ENCODE peak calls at places on chromosome 15, in four cellular contexts. Q is transverse colon, W is tibial nerve, O is right lobe of liver. K is an unnamed sample.

GRCh38 chr15:62469874-62470688 is 305.0 kb upstream of the C2CD4B start:
- DNase-seq in Q (no peak), W (peak; percentile 18), O (no peak), K (peak; percentile 78)

GRCh38 chr15:37767841-37768455 is 166.5 kb upstream of the TMCO5A start:
- DNase-seq in Q (no peak), W (no peak), O (no peak), K (no peak)

GRCh38 chr15:83310521-83311456 is 26.3 kb upstream of the BNC1 start:
- DNase-seq in Q (no peak), W (no peak), O (no peak), K (no peak)

GRCh38 chr15:53759333-53759975 is at the start of gene WDR72:
- DNase-seq in Q (peak; percentile 17), W (no peak), O (peak; percentile 60), K (no peak)

GRCh38 chr15:28086175-28086703 is 12.9 kb downstream of the OCA2 start:
- DNase-seq in Q (peak; percentile 70), W (no peak), O (peak; percentile 68), K (no peak)

GRCh38 chr15:80568298-80568697 is 126.8 kb upstream of the ABHD17C start:
- DNase-seq in Q (no peak), W (no peak), O (no peak), K (no peak)

GRCh38 chr15:76327191-76328105 is 9.1 kb upstream of the ISL2 start:
- DNase-seq in Q (no peak), W (no peak), O (no peak), K (no peak)

GRCh38 chr15:97984157-97984556 is 23.7 kb downstream of the ARRDC4 start:
- DNase-seq in Q (no peak), W (no peak), O (no peak), K (no peak)

DNA sequence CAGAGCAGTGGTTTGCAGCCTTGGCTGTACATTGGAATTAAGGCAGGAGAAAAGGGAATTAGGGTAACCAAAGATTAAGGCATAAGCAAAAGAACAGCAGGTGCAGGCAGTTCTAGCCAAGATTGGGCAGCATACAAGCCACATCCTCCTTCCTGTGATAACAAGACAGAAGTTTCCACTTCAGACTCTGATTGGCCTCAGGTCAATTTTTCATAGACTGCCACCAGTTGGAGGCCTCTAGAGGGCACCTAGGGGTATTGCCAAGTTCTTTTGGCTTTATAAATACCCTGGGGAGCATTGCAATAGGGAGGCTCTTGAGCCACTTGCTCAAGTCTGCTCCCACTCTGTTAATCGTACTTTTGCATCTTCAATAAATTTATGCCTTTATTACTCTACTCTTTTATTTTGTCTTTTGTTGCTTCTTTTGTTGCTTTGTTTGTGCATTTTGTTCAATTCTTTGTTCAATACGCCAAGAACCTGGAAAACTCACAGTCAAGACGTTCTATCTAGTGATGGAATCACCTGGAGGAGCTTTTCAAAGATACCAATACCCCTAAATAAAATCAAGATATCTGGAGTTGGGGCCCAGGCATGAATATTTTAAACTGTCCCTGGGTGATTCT is 32.2 kb upstream of the FMN1 start:
- DNase-seq in Q (peak; percentile 33), W (no peak), O (peak; percentile 48), K (no peak)
- TF ChIP-seq CTCF in Q (peak; percentile 43), W (no peak), O (peak; percentile 60), K (peak; percentile 60)

GRCh38 chr15:32829441-32829840 is 111.6 kb downstream of the GREM1 start:
- DNase-seq in Q (no peak), W (no peak), O (no peak), K (no peak)
- H3K4me1 ChIP-seq in Q (no peaks in the 10 kb centered on the region), W (no peaks in the 10 kb centered on the region), O (no peaks in the 10 kb centered on the region), K (no peaks in the 10 kb centered on the region)

GRCh38 chr15:66120422-66120821 is 133.1 kb downstream of the MEGF11 start:
- DNase-seq in Q (no peak), W (no peak), O (no peak), K (no peak)
- TF ChIP-seq CTCF in Q (no peak), W (no peak), O (no peak), K (no peak)

GRCh38 chr15:25887870-25888269 is 24.7 kb upstream of the ATP10A start:
- DNase-seq in Q (no peak), W (no peak), O (no peak), K (no peak)

GRCh38 chr15:25883860-25884259 is 20.7 kb upstream of the ATP10A start:
- DNase-seq in Q (no peak), W (no peak), O (no peak), K (no peak)

GRCh38 chr15:25882466-25882865 is 19.3 kb upstream of the ATP10A start:
- DNase-seq in Q (no peak), W (no peak), O (no peak), K (no peak)

GRCh38 chr15:25886498-25887140 is 23.5 kb upstream of the ATP10A start:
- DNase-seq in Q (no peak), W (no peak), O (no peak), K (no peak)

DNA sequence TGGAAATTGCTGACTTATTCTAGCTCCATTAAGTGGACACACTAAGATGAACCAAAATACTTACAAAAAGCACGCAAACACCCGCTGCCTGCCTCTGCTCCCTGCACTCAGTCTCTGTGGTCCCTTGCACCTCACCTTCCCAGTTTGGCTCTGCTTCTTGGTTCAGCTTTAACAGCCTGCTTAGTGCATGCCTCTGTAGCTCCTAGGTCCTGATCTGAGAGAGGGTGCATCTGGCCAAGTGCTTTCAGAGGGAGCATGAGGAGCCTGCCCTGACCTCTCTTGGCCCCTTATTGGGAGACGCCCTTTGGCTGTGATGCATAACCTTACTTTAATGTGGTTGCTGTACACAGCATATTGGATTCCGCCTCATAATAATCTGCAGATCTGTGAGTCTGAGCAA is 21.2 kb upstream of the ATP10A start:
- DNase-seq in Q (no peak), W (no peak), O (no peak), K (no peak)
- H3K4me1 ChIP-seq in Q (no peaks in the 10 kb centered on the region), W (peaks cover 3% of the 10 kb centered on the region), O (no peaks in the 10 kb centered on the region), K (peaks cover 5% of the 10 kb centered on the region)

GRCh38 chr15:85414037-85414436 is 33.6 kb downstream of the AKAP13 start:
- DNase-seq in Q (no peak), W (no peak), O (no peak), K (no peak)

GRCh38 chr15:85412956-85413854 is 32.8 kb downstream of the AKAP13 start:
- DNase-seq in Q (peak; percentile 77), W (peak; percentile 20), O (peak; percentile 61), K (peak; percentile 39)

GRCh38 chr15:85414991-85415390 is 34.6 kb downstream of the AKAP13 start:
- DNase-seq in Q (no peak), W (no peak), O (no peak), K (no peak)

GRCh38 chr15:85415779-85416178 is 35.4 kb downstream of the AKAP13 start:
- DNase-seq in Q (no peak), W (no peak), O (no peak), K (no peak)

DNA sequence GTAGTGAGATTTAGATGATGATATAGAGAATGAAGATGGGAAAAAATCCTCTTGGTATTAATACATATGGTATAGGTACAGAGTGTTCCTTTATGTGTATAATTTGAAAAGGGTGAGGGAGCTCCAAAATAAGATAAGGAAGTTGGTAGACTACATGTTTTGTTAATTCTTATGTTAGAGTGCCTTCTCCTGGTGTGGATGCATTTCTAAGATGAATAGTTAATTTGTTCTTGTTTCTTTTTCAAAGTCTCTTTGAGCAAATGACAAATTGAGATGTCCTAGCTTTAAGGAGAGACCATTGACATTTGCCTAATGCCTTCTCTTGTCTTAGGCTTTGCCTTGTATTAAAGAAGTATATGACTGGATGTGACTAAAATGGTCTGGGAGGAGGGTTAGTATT is 34.1 kb downstream of the AKAP13 start:
- DNase-seq in Q (no peak), W (no peak), O (no peak), K (no peak)
- TF ChIP-seq CTCF in Q (peak; percentile 9), W (peak; percentile 14), O (peak; percentile 23), K (peak; percentile 34)

DNA sequence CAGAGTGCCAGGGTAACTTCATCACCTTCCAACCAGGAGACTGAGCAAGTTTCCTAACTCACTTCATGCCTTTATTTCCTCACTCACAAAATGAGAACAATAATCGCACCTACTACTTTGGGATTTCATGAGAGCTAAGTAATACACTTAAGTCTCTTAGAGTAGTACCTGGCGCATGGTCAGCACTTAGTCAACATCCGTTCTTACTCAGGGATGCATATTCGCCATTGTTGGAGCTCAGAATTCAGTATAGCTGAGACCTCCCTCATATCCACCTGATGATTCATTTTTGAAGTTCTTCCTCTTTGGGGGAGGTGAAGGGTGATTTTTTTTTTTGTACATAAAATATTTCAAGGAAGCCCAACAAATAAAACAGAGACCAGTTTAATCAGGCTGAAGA is 188.2 kb downstream of the AGBL1 start:
- DNase-seq in Q (no peak), W (no peak), O (no peak), K (no peak)
- H3K4me1 ChIP-seq in Q (no peaks in the 10 kb centered on the region), W (no peaks in the 10 kb centered on the region), O (no peaks in the 10 kb centered on the region), K (no peaks in the 10 kb centered on the region)

DNA sequence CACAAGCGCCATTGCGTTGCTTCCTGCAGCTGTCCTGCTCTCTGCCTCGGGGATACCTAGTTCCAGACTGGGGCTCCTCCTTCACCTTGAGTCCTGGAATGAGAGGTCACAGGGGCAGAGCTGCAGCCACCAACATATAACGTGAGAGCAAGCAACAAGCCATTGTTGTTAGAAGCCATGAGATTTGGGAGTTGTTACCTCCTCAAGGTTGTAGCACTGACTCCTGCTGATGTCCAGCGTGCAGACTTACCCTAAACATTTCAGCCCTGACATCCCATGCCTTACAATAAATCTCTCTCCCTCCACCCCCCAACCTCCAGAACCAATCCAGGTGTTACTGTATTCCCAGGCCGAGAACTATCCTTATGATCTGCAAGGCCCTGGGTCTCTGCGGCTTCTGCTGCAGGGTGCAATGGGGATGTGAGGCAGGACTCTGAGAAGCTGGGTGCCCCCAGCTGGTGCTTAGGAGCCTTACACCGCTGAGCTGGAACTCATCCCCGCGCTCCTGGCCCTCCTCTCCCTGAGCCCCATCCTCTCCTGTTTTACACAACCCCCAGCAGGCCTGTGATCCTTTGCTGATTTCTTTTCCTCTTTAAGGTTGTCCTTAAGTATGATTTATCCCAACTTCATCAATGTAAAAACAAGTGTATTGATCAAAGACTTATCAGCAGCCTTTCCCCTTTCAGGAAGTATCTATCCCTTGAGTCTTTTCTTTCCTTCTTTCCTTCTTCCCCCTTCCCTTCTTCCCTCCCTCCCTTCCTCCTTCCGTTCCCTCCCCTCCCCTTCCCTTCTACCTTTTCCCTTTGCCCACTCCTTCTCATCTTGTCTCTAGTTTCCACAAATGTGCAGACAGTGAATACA is 84.2 kb upstream of the ABHD2 start:
- DNase-seq in Q (no peak), W (no peak), O (no peak), K (peak; percentile 69)
- TF ChIP-seq CTCF in Q (no peak), W (peak; percentile 32), O (peak; percentile 24), K (peak; percentile 30)

GRCh38 chr15:84819291-84819768 is 2.2 kb downstream of the ALPK3 start:
- DNase-seq in Q (no peak), W (no peak), O (peak; percentile 74), K (peak; percentile 80)
- H3K4me1 ChIP-seq in Q (peaks cover 14% of the 10 kb centered on the region), W (peaks cover 20% of the 10 kb centered on the region), O (no peaks in the 10 kb centered on the region), K (peaks cover 64% of the 10 kb centered on the region)

DNA sequence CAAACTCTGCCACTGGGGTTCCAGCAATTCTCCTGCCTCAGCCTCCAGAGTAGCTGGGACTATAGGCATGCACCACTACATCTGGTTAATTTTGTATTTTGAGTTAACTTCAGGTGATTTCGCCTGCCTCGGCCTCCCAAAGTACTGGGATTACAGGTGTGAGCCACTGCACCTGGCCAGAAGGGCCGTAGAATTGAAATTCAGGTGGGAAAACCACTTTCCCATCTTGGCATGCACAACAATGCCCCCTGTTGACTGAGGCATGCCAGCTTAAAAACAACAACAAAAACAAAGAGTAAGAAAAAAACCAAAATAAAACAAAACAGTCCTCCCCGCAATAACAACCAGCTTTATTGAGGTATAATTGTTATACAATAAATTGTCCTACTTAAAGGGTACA is 32.6 kb upstream of the RAB11A start:
- DNase-seq in Q (no peak), W (no peak), O (no peak), K (no peak)
- TF ChIP-seq CTCF in Q (no peak), W (no peak), O (peak; percentile 15), K (no peak)

GRCh38 chr15:90211009-90211408 is 9.9 kb downstream of the SEMA4B start:
- DNase-seq in Q (no peak), W (no peak), O (no peak), K (no peak)
- H3K4me1 ChIP-seq in Q (peaks cover 46% of the 10 kb centered on the region), W (peaks cover 43% of the 10 kb centered on the region), O (no peaks in the 10 kb centered on the region), K (no peaks in the 10 kb centered on the region)

K was measured in psoas muscle.